ENCODE peak calls at places on chromosome 11, in five cellular contexts. One of them, this sample, is unnamed.

GRCh38 chr11:116427903-116428637 is 344.7 kb downstream of the BUD13 start:
- DNase-seq in uterus: no peak
- DNase-seq in heart right ventricle: no peak
- DNase-seq in foreskin fibroblast: no peak
- DNase-seq in fibroblast of mammary gland: no peak
- DNase-seq in this sample: no peak

GRCh38 chr11:34564807-34565241 is 51.2 kb upstream of the ELF5 start:
- DNase-seq in uterus: no peak
- DNase-seq in heart right ventricle: no peak
- DNase-seq in foreskin fibroblast: no peak
- DNase-seq in fibroblast of mammary gland: no peak
- DNase-seq in this sample: no peak

GRCh38 chr11:70109006-70109405 is 30.9 kb downstream of the ANO1 start:
- DNase-seq in uterus: no peak
- DNase-seq in heart right ventricle: no peak
- DNase-seq in foreskin fibroblast: no peak
- DNase-seq in fibroblast of mammary gland: no peak
- DNase-seq in this sample: peak; percentile 48

GRCh38 chr11:47213985-47214564 is 699 bp upstream of the DDB2 start:
- DNase-seq in uterus: peak; percentile 88
- DNase-seq in heart right ventricle: peak; percentile 92
- DNase-seq in foreskin fibroblast: peak; percentile 82
- DNase-seq in fibroblast of mammary gland: peak; percentile 78
- DNase-seq in this sample: peak; percentile 82

GRCh38 chr11:87778341-87778740 is 396.9 kb downstream of the RAB38 start:
- DNase-seq in uterus: no peak
- DNase-seq in heart right ventricle: no peak
- DNase-seq in foreskin fibroblast: no peak
- DNase-seq in fibroblast of mammary gland: no peak
- DNase-seq in this sample: no peak

GRCh38 chr11:6357222-6357621 is 33.1 kb upstream of the SMPD1 start:
- DNase-seq in uterus: peak; percentile 87
- DNase-seq in heart right ventricle: peak; percentile 59
- DNase-seq in foreskin fibroblast: peak; percentile 90
- DNase-seq in fibroblast of mammary gland: peak; percentile 96
- DNase-seq in this sample: peak; percentile 80

GRCh38 chr11:64507832-64508375 is 83.1 kb upstream of the SLC22A12 start:
- DNase-seq in uterus: no peak
- DNase-seq in heart right ventricle: no peak
- DNase-seq in foreskin fibroblast: no peak
- DNase-seq in fibroblast of mammary gland: no peak
- DNase-seq in this sample: no peak

GRCh38 chr11:38296211-38296776 is 1698.3 kb upstream of the RAG2 start:
- DNase-seq in uterus: no peak
- DNase-seq in heart right ventricle: no peak
- DNase-seq in foreskin fibroblast: no peak
- DNase-seq in fibroblast of mammary gland: no peak
- DNase-seq in this sample: no peak

GRCh38 chr11:92707173-92707619 is 262.3 kb upstream of the MTNR1B start:
- DNase-seq in uterus: no peak
- DNase-seq in heart right ventricle: no peak
- DNase-seq in foreskin fibroblast: no peak
- DNase-seq in fibroblast of mammary gland: no peak
- DNase-seq in this sample: peak; percentile 1

GRCh38 chr11:72150882-72151281 is 15.4 kb downstream of the FOLR3 start:
- DNase-seq in uterus: no peak
- DNase-seq in heart right ventricle: no peak
- DNase-seq in foreskin fibroblast: no peak
- DNase-seq in fibroblast of mammary gland: no peak
- DNase-seq in this sample: no peak

GRCh38 chr11:1263036-1263435 is 40.2 kb downstream of the MUC5B start:
- DNase-seq in uterus: no peak
- DNase-seq in heart right ventricle: no peak
- DNase-seq in foreskin fibroblast: no peak
- DNase-seq in fibroblast of mammary gland: no peak
- DNase-seq in this sample: no peak
- H3K4me3 ChIP-seq in uterus: peak overlapping the region; percentile 44
- H3K4me3 ChIP-seq in heart right ventricle: peak overlapping the region; percentile 32
- H3K4me3 ChIP-seq in foreskin fibroblast: peak overlapping the region; percentile 61
- H3K4me3 ChIP-seq in fibroblast of mammary gland: peak overlapping the region; percentile 16
- H3K4me3 ChIP-seq in this sample: peak overlapping the region; percentile 51

DNA sequence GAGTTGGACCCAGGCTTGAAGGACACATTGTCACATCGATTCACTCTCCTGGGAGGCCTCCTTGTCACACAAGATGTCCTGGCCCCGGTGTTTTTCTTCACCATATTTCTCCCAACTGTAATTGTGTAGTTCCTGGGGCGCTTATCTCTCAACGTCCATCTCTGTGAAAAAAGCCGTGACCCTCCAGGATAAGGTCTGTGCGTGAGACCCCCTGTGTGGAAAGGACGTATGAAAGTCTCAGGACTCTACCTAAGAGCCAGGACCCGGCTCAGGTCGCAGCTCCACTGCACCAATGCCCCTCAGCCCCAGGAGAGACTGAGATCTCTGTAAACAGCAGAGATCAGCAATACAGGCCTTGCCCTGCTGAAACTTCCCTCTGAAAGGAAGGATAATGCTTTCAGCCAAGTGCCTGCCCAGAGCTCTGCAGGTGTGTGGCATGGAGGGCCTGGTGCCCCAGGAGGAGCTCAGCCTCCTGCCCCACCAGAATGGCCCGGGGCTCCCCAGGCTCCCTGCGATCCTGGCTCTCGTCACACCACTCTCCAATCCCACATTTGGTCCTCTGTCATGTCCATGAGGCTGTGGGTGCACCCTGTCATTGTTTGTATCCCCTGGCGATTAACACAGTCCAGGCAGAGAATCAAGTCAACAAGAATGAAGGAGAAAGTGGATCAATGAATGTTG is 119.2 kb upstream of the TMEM45B start:
- DNase-seq in uterus: no peak
- DNase-seq in heart right ventricle: no peak
- DNase-seq in foreskin fibroblast: no peak
- DNase-seq in fibroblast of mammary gland: no peak
- DNase-seq in this sample: no peak
- TF ChIP-seq CTCF in uterus: no peak
- TF ChIP-seq CTCF in heart right ventricle: no peak
- TF ChIP-seq CTCF in foreskin fibroblast: no peak
- TF ChIP-seq CTCF in fibroblast of mammary gland: no peak
- TF ChIP-seq CTCF in this sample: no peak

GRCh38 chr11:75040167-75040770 is 51.5 kb downstream of the NEU3 start:
- DNase-seq in uterus: no peak
- DNase-seq in heart right ventricle: no peak
- DNase-seq in foreskin fibroblast: no peak
- DNase-seq in fibroblast of mammary gland: no peak
- DNase-seq in this sample: no peak
- H3K4me3 ChIP-seq in uterus: no peak overlapping the region
- H3K4me3 ChIP-seq in heart right ventricle: no peak overlapping the region
- H3K4me3 ChIP-seq in foreskin fibroblast: no peak overlapping the region
- H3K4me3 ChIP-seq in fibroblast of mammary gland: no peak overlapping the region
- H3K4me3 ChIP-seq in this sample: no peak overlapping the region

GRCh38 chr11:75574698-75575265 is 12.7 kb downstream of the SERPINH1 start:
- DNase-seq in uterus: no peak
- DNase-seq in heart right ventricle: no peak
- DNase-seq in foreskin fibroblast: no peak
- DNase-seq in fibroblast of mammary gland: no peak
- DNase-seq in this sample: no peak
- TF ChIP-seq CTCF in uterus: no peak
- TF ChIP-seq CTCF in heart right ventricle: peak; percentile 27
- TF ChIP-seq CTCF in foreskin fibroblast: peak; percentile 30
- TF ChIP-seq CTCF in fibroblast of mammary gland: peak; percentile 43
- TF ChIP-seq CTCF in this sample: peak; percentile 55

GRCh38 chr11:129275825-129276224 is 83.7 kb upstream of the ARHGAP32 start:
- DNase-seq in uterus: no peak
- DNase-seq in heart right ventricle: no peak
- DNase-seq in foreskin fibroblast: no peak
- DNase-seq in fibroblast of mammary gland: no peak
- DNase-seq in this sample: no peak

GRCh38 chr11:129280027-129280811 is 88.1 kb upstream of the ARHGAP32 start:
- DNase-seq in uterus: no peak
- DNase-seq in heart right ventricle: no peak
- DNase-seq in foreskin fibroblast: peak; percentile 38
- DNase-seq in fibroblast of mammary gland: peak; percentile 77
- DNase-seq in this sample: no peak

GRCh38 chr11:129278586-129279319 is 86.6 kb upstream of the ARHGAP32 start:
- DNase-seq in uterus: peak; percentile 24
- DNase-seq in heart right ventricle: no peak
- DNase-seq in foreskin fibroblast: peak; percentile 23
- DNase-seq in fibroblast of mammary gland: no peak
- DNase-seq in this sample: no peak

GRCh38 chr11:129279326-129280026 is 87.4 kb upstream of the ARHGAP32 start:
- DNase-seq in uterus: peak; percentile 84
- DNase-seq in heart right ventricle: peak; percentile 69
- DNase-seq in foreskin fibroblast: peak; percentile 75
- DNase-seq in fibroblast of mammary gland: peak; percentile 56
- DNase-seq in this sample: peak; percentile 77

GRCh38 chr11:129277216-129277838 is 85.2 kb upstream of the ARHGAP32 start:
- DNase-seq in uterus: no peak
- DNase-seq in heart right ventricle: no peak
- DNase-seq in foreskin fibroblast: no peak
- DNase-seq in fibroblast of mammary gland: peak; percentile 18
- DNase-seq in this sample: no peak
- H3K4me3 ChIP-seq in uterus: no peak overlapping the region
- H3K4me3 ChIP-seq in heart right ventricle: no peak overlapping the region
- H3K4me3 ChIP-seq in foreskin fibroblast: no peak overlapping the region
- H3K4me3 ChIP-seq in fibroblast of mammary gland: no peak overlapping the region
- H3K4me3 ChIP-seq in this sample: no peak overlapping the region

GRCh38 chr11:28529540-28530410 is 421.6 kb downstream of the METTL15 start:
- DNase-seq in uterus: no peak
- DNase-seq in heart right ventricle: no peak
- DNase-seq in foreskin fibroblast: peak; percentile 47
- DNase-seq in fibroblast of mammary gland: peak; percentile 77
- DNase-seq in this sample: peak; percentile 91
- TF ChIP-seq CTCF in uterus: no peak
- TF ChIP-seq CTCF in heart right ventricle: peak; percentile 55
- TF ChIP-seq CTCF in foreskin fibroblast: peak; percentile 10
- TF ChIP-seq CTCF in fibroblast of mammary gland: peak; percentile 43
- TF ChIP-seq CTCF in this sample: peak; percentile 45

GRCh38 chr11:76334826-76335389 is 46.0 kb downstream of the THAP12 start:
- DNase-seq in uterus: no peak
- DNase-seq in heart right ventricle: no peak
- DNase-seq in foreskin fibroblast: no peak
- DNase-seq in fibroblast of mammary gland: no peak
- DNase-seq in this sample: no peak
- H3K4me3 ChIP-seq in uterus: no peak overlapping the region
- H3K4me3 ChIP-seq in heart right ventricle: no peak overlapping the region
- H3K4me3 ChIP-seq in foreskin fibroblast: no peak overlapping the region
- H3K4me3 ChIP-seq in fibroblast of mammary gland: no peak overlapping the region
- H3K4me3 ChIP-seq in this sample: no peak overlapping the region

GRCh38 chr11:128095459-128096096 is 491.8 kb downstream of the ETS1 start:
- DNase-seq in uterus: no peak
- DNase-seq in heart right ventricle: peak; percentile 5
- DNase-seq in foreskin fibroblast: peak; percentile 50
- DNase-seq in fibroblast of mammary gland: peak; percentile 69
- DNase-seq in this sample: peak; percentile 91
- TF ChIP-seq CTCF in uterus: no peak
- TF ChIP-seq CTCF in heart right ventricle: no peak
- TF ChIP-seq CTCF in foreskin fibroblast: no peak
- TF ChIP-seq CTCF in fibroblast of mammary gland: no peak
- TF ChIP-seq CTCF in this sample: no peak

DNA sequence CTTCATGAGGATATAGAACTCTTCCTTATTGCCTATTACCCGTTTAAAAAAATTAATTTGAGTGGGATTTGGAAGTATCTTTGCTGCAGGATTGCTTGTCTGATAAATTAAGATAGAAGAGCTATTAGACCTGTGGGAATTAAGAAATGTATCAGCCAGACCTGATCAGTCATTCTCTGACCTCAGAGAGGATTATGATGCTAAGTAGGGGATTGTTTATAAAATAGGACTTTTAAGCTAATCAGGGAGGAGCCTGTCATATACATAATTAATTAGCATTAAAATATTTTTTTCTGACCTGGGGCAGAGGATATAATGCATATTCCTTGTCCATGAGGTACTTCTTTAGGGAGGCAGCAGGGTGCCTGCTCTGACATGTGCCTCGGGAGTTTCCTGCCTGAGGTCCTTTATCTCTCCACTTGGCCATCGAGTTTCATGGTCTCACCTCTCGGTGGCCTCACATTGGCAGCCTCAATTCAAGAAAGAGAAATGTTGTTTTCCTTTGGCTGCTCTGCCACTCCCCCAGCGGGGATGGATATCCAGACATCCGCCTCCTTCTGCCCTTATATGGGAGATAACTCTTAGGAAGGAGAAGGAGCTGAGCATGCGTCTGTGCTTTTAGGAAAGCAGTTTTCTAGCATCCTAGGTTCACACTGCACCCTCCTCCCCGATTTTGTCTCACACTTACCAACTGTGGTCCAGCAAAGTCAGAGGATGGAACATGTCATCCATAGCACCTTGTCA is 41.1 kb downstream of the DIXDC1 start:
- DNase-seq in uterus: peak; percentile 73
- DNase-seq in heart right ventricle: peak; percentile 73
- DNase-seq in foreskin fibroblast: peak; percentile 73
- DNase-seq in fibroblast of mammary gland: peak; percentile 73
- DNase-seq in this sample: peak; percentile 83
- H3K4me3 ChIP-seq in uterus: peak overlapping the region; percentile 76
- H3K4me3 ChIP-seq in heart right ventricle: peak overlapping the region; percentile 30
- H3K4me3 ChIP-seq in foreskin fibroblast: peak overlapping the region; percentile 85
- H3K4me3 ChIP-seq in fibroblast of mammary gland: peak overlapping the region; percentile 81
- H3K4me3 ChIP-seq in this sample: peak overlapping the region; percentile 73